ENCODE peak calls at places on chromosomes 3 and 15, in eight cellular contexts. F is GM04504; D is nephron progenitor cell; P is foreskin melanocyte; O is stimulated activated naive CD4-positive, alpha-beta T cell; Y is naive thymus-derived CD8-positive, alpha-beta T cell; L is progenitor cell of endocrine pancreas; H is central memory CD4-positive, alpha-beta T cell. J is an unnamed sample.

GRCh38 chr3:149999421-149999820 is 28.7 kb upstream of the PFN2 start:
- DNase-seq in H (no peak), P (no peak), Y (no peak), L (no peak), D (no peak), O (no peak), F (no peak), J (no peak)

GRCh38 chr3:105014631-105015030 is 352.1 kb upstream of the ALCAM start:
- DNase-seq in F (no peak), D (no peak), P (no peak), L (no peak), H (no peak), Y (no peak), O (no peak), J (no peak)

GRCh38 chr15:66452421-66452820 is 45.1 kb downstream of the SNAPC5 start:
- DNase-seq in F (no peak), P (no peak), H (no peak), L (no peak), Y (no peak), O (no peak), D (no peak), J (no peak)

GRCh38 chr3:47908744-47909143 is 105.8 kb downstream of the DHX30 start:
- DNase-seq in P (no peak), O (no peak), D (no peak), H (no peak), F (no peak), Y (no peak), L (no peak), J (no peak)

GRCh38 chr15:98647026-98647773 is 1.1 kb upstream of the IGF1R start:
- DNase-seq in Y (peak; percentile 83), P (no peak), L (peak; percentile 80), O (peak; percentile 90), F (no peak), H (peak; percentile 62), D (peak; percentile 88), J (no peak)

GRCh38 chr3:184907941-184908649 is 96.1 kb downstream of the VPS8 start:
- DNase-seq in F (no peak), Y (no peak), H (no peak), O (no peak), D (no peak), L (no peak), P (peak; percentile 98), J (no peak)

GRCh38 chr15:89457086-89457485 is 39.3 kb downstream of the RHCG start:
- DNase-seq in D (no peak), H (no peak), Y (no peak), L (no peak), P (peak; percentile 29), O (no peak), F (no peak), J (no peak)

GRCh38 chr15:38702178-38702912 is 137.7 kb upstream of the RASGRP1 start:
- DNase-seq in H (no peak), F (no peak), Y (no peak), L (no peak), D (no peak), P (no peak), O (no peak), J (no peak)

GRCh38 chr15:78800189-78800588 is 11.1 kb downstream of the ADAMTS7 start:
- DNase-seq in H (no peak), Y (no peak), F (no peak), L (no peak), D (no peak), P (no peak), O (no peak), J (no peak)

GRCh38 chr3:183430325-183430957 is 2.0 kb upstream of the MCF2L2 start:
- DNase-seq in Y (no peak), F (no peak), D (no peak), L (no peak), H (peak; percentile 18), P (no peak), O (no peak), J (no peak)

GRCh38 chr3:72423643-72424042 is 424.6 kb downstream of the SHQ1 start:
- DNase-seq in O (no peak), L (no peak), H (no peak), P (no peak), F (no peak), D (no peak), Y (no peak), J (no peak)

GRCh38 chr3:178705925-178706324 is 169.7 kb downstream of the KCNMB2 start:
- DNase-seq in H (no peak), F (peak; percentile 15), L (no peak), D (no peak), O (no peak), Y (no peak), P (no peak), J (no peak)

GRCh38 chr15:65837301-65838283 is 31.7 kb upstream of the RAB11A start:
- DNase-seq in P (no peak), Y (no peak), H (no peak), F (no peak), O (no peak), L (no peak), D (no peak), J (no peak)

GRCh38 chr15:66772967-66773873 is 71.2 kb downstream of the SMAD6 start:
- DNase-seq in Y (no peak), O (no peak), L (no peak), H (no peak), F (no peak), D (peak; percentile 44), P (no peak), J (no peak)

GRCh38 chr3:82685761-82686160 is 924.3 kb upstream of the GBE1 start:
- DNase-seq in P (no peak), D (no peak), H (no peak), O (no peak), F (no peak), Y (no peak), L (no peak), J (no peak)

GRCh38 chr3:105904251-105904650 is 35.4 kb upstream of the CBLB start:
- DNase-seq in H (no peak), O (no peak), Y (no peak), P (no peak), L (no peak), D (no peak), F (no peak), J (no peak)

GRCh38 chr3:159828542-159828943 is 160.1 kb upstream of the IL12A start:
- DNase-seq in Y (no peak), O (no peak), L (no peak), D (no peak), P (peak; percentile 36), H (no peak), F (peak; percentile 47), J (no peak)

GRCh38 chr3:40524222-40524570 is 564 bp upstream of the ZNF621 start:
- DNase-seq in D (no peak), P (no peak), F (no peak), L (no peak), Y (no peak), O (no peak), H (no peak), J (no peak)

GRCh38 chr3:190534386-190534785 is 20.5 kb downstream of the IL1RAP start:
- DNase-seq in H (no peak), D (peak; percentile 8), Y (no peak), O (no peak), P (no peak), F (no peak), L (no peak), J (no peak)

GRCh38 chr3:148178508-148178907 is 519.2 kb upstream of the AGTR1 start:
- DNase-seq in Y (no peak), L (no peak), D (no peak), P (peak; percentile 79), F (no peak), H (no peak), O (no peak), J (no peak)

GRCh38 chr3:194956697-194957396 is 271.2 kb downstream of the FAM43A start:
- DNase-seq in F (no peak), O (no peak), P (no peak), Y (no peak), H (no peak), L (no peak), D (no peak), J (no peak)

GRCh38 chr15:41979493-41980266 is 7.3 kb upstream of the EHD4 start:
- DNase-seq in F (no peak), H (no peak), L (no peak), O (no peak), Y (no peak), P (no peak), D (no peak), J (no peak)

GRCh38 chr3:109900774-109901173 is 563.4 kb upstream of the DPPA4 start:
- DNase-seq in D (no peak), Y (no peak), L (no peak), H (no peak), F (no peak), P (no peak), O (no peak), J (no peak)

GRCh38 chr3:123334056-123334455 is 114.8 kb downstream of the ADCY5 start:
- DNase-seq in F (no peak), L (no peak), P (no peak), H (no peak), O (no peak), Y (peak; percentile 24), D (no peak), J (no peak)

GRCh38 chr15:75198560-75199346 is 2.9 kb upstream of the C15orf39 start:
- DNase-seq in Y (no peak), L (no peak), O (peak; percentile 6), F (no peak), H (peak; percentile 21), P (no peak), D (no peak), J (no peak)

GRCh38 chr3:38382506-38383080 is 36.0 kb downstream of the XYLB start:
- DNase-seq in O (no peak), Y (no peak), D (no peak), L (no peak), F (no peak), H (no peak), P (no peak), J (no peak)

GRCh38 chr15:62150445-62150844 is 14.6 kb downstream of the C2CD4B start:
- DNase-seq in Y (no peak), D (no peak), L (no peak), F (no peak), O (no peak), H (no peak), P (peak; percentile 44), J (no peak)

GRCh38 chr3:36959821-36960220 is 15.0 kb upstream of the TRANK1 start:
- DNase-seq in P (no peak), D (no peak), Y (no peak), H (no peak), O (no peak), F (no peak), L (no peak), J (no peak)